ENCODE peak calls at places on chromosomes 2 and 18, in nine cellular contexts. One of them, this sample, is unnamed.

GRCh38 chr2:11430729-11431128 is 35.2 kb downstream of the E2F6 start:
- DNase-seq in endothelial cell of umbilical vein: no peak
- DNase-seq in AG20443: no peak
- DNase-seq in SJSA1: no peak
- DNase-seq in aorta: no peak
- DNase-seq in stimulated activated naive B cell treated with anti-CD40 and anti-IgM and Interleukin-4, amounts not matched to agents 10 μg/mL and 1 μg/mL and 100 μg/mL, for 72 hours: no peak
- DNase-seq in DMS79: peak
- DNase-seq in tibial nerve: no peak
- DNase-seq in iris pigment epithelial cell: no peak
- DNase-seq in this sample: no peak

GRCh38 chr2:61993422-61994024 is 88.0 kb downstream of the COMMD1 start:
- DNase-seq in stimulated activated naive B cell treated with anti-CD40 and anti-IgM and Interleukin-4, amounts not matched to agents 10 μg/mL and 1 μg/mL and 100 μg/mL, for 72 hours: no peak
- DNase-seq in aorta: no peak
- DNase-seq in DMS79: peak
- DNase-seq in AG20443: peak
- DNase-seq in SJSA1: no peak
- DNase-seq in endothelial cell of umbilical vein: peak
- DNase-seq in tibial nerve: no peak
- DNase-seq in iris pigment epithelial cell: peak
- DNase-seq in this sample: peak

GRCh38 chr2:15120578-15120977 is 440.6 kb downstream of the NBAS start:
- DNase-seq in SJSA1: no peak
- DNase-seq in stimulated activated naive B cell treated with anti-CD40 and anti-IgM and Interleukin-4, amounts not matched to agents 10 μg/mL and 1 μg/mL and 100 μg/mL, for 72 hours: no peak
- DNase-seq in endothelial cell of umbilical vein: no peak
- DNase-seq in DMS79: no peak
- DNase-seq in aorta: no peak
- DNase-seq in iris pigment epithelial cell: no peak
- DNase-seq in AG20443: no peak
- DNase-seq in tibial nerve: no peak
- DNase-seq in this sample: no peak

GRCh38 chr2:182668671-182669070 is 47.4 kb upstream of the DNAJC10 start:
- DNase-seq in iris pigment epithelial cell: peak
- DNase-seq in endothelial cell of umbilical vein: peak
- DNase-seq in DMS79: peak
- DNase-seq in AG20443: no peak
- DNase-seq in tibial nerve: no peak
- DNase-seq in SJSA1: no peak
- DNase-seq in aorta: no peak
- DNase-seq in stimulated activated naive B cell treated with anti-CD40 and anti-IgM and Interleukin-4, amounts not matched to agents 10 μg/mL and 1 μg/mL and 100 μg/mL, for 72 hours: no peak
- DNase-seq in this sample: peak

GRCh38 chr18:24762417-24762816 is 302.0 kb downstream of the HRH4 start:
- DNase-seq in SJSA1: no peak
- DNase-seq in tibial nerve: no peak
- DNase-seq in iris pigment epithelial cell: no peak
- DNase-seq in endothelial cell of umbilical vein: no peak
- DNase-seq in AG20443: no peak
- DNase-seq in aorta: no peak
- DNase-seq in stimulated activated naive B cell treated with anti-CD40 and anti-IgM and Interleukin-4, amounts not matched to agents 10 μg/mL and 1 μg/mL and 100 μg/mL, for 72 hours: no peak
- DNase-seq in DMS79: no peak
- DNase-seq in this sample: no peak

GRCh38 chr2:240249423-240250149 is 109.1 kb upstream of the OTOS start:
- DNase-seq in DMS79: peak
- DNase-seq in tibial nerve: no peak
- DNase-seq in iris pigment epithelial cell: no peak
- DNase-seq in AG20443: peak
- DNase-seq in stimulated activated naive B cell treated with anti-CD40 and anti-IgM and Interleukin-4, amounts not matched to agents 10 μg/mL and 1 μg/mL and 100 μg/mL, for 72 hours: no peak
- DNase-seq in SJSA1: no peak
- DNase-seq in aorta: no peak
- DNase-seq in endothelial cell of umbilical vein: no peak
- DNase-seq in this sample: no peak

GRCh38 chr2:143482761-143483160 is 353.5 kb downstream of the ARHGAP15 start:
- DNase-seq in stimulated activated naive B cell treated with anti-CD40 and anti-IgM and Interleukin-4, amounts not matched to agents 10 μg/mL and 1 μg/mL and 100 μg/mL, for 72 hours: no peak
- DNase-seq in AG20443: no peak
- DNase-seq in DMS79: no peak
- DNase-seq in aorta: no peak
- DNase-seq in SJSA1: no peak
- DNase-seq in iris pigment epithelial cell: no peak
- DNase-seq in endothelial cell of umbilical vein: peak
- DNase-seq in tibial nerve: no peak
- DNase-seq in this sample: no peak

GRCh38 chr2:237558918-237559645 is 7.3 kb upstream of the PRLH start:
- DNase-seq in DMS79: peak
- DNase-seq in aorta: peak
- DNase-seq in stimulated activated naive B cell treated with anti-CD40 and anti-IgM and Interleukin-4, amounts not matched to agents 10 μg/mL and 1 μg/mL and 100 μg/mL, for 72 hours: no peak
- DNase-seq in endothelial cell of umbilical vein: no peak
- DNase-seq in iris pigment epithelial cell: peak
- DNase-seq in SJSA1: no peak
- DNase-seq in AG20443: peak
- DNase-seq in tibial nerve: peak
- DNase-seq in this sample: no peak

GRCh38 chr18:13279181-13280065 is 60.9 kb downstream of the LDLRAD4 start:
- DNase-seq in aorta: peak
- DNase-seq in tibial nerve: no peak
- DNase-seq in SJSA1: no peak
- DNase-seq in stimulated activated naive B cell treated with anti-CD40 and anti-IgM and Interleukin-4, amounts not matched to agents 10 μg/mL and 1 μg/mL and 100 μg/mL, for 72 hours: no peak
- DNase-seq in iris pigment epithelial cell: no peak
- DNase-seq in endothelial cell of umbilical vein: no peak
- DNase-seq in AG20443: no peak
- DNase-seq in DMS79: no peak
- DNase-seq in this sample: no peak

GRCh38 chr18:79755496-79756142 is 42.1 kb upstream of the KCNG2 start:
- DNase-seq in iris pigment epithelial cell: no peak
- DNase-seq in AG20443: no peak
- DNase-seq in tibial nerve: no peak
- DNase-seq in SJSA1: no peak
- DNase-seq in DMS79: no peak
- DNase-seq in aorta: peak
- DNase-seq in stimulated activated naive B cell treated with anti-CD40 and anti-IgM and Interleukin-4, amounts not matched to agents 10 μg/mL and 1 μg/mL and 100 μg/mL, for 72 hours: no peak
- DNase-seq in endothelial cell of umbilical vein: no peak
- DNase-seq in this sample: no peak

GRCh38 chr18:59015531-59016152 is 124.0 kb upstream of the SEC11C start:
- DNase-seq in tibial nerve: no peak
- DNase-seq in endothelial cell of umbilical vein: no peak
- DNase-seq in aorta: no peak
- DNase-seq in stimulated activated naive B cell treated with anti-CD40 and anti-IgM and Interleukin-4, amounts not matched to agents 10 μg/mL and 1 μg/mL and 100 μg/mL, for 72 hours: no peak
- DNase-seq in DMS79: no peak
- DNase-seq in iris pigment epithelial cell: no peak
- DNase-seq in SJSA1: no peak
- DNase-seq in AG20443: no peak
- DNase-seq in this sample: no peak

GRCh38 chr2:124572953-124573634 is 548.0 kb downstream of the CNTNAP5 start:
- DNase-seq in stimulated activated naive B cell treated with anti-CD40 and anti-IgM and Interleukin-4, amounts not matched to agents 10 μg/mL and 1 μg/mL and 100 μg/mL, for 72 hours: no peak
- DNase-seq in AG20443: no peak
- DNase-seq in endothelial cell of umbilical vein: no peak
- DNase-seq in SJSA1: no peak
- DNase-seq in DMS79: peak
- DNase-seq in aorta: no peak
- DNase-seq in iris pigment epithelial cell: no peak
- DNase-seq in tibial nerve: no peak
- DNase-seq in this sample: no peak

GRCh38 chr2:227759411-227760113 is 13.9 kb downstream of the SCYGR8 start:
- DNase-seq in AG20443: no peak
- DNase-seq in iris pigment epithelial cell: peak
- DNase-seq in tibial nerve: no peak
- DNase-seq in SJSA1: no peak
- DNase-seq in aorta: no peak
- DNase-seq in DMS79: no peak
- DNase-seq in endothelial cell of umbilical vein: no peak
- DNase-seq in stimulated activated naive B cell treated with anti-CD40 and anti-IgM and Interleukin-4, amounts not matched to agents 10 μg/mL and 1 μg/mL and 100 μg/mL, for 72 hours: no peak
- DNase-seq in this sample: no peak

GRCh38 chr18:52343731-52344340 is 3.8 kb downstream of the DCC start:
- DNase-seq in tibial nerve: no peak
- DNase-seq in aorta: no peak
- DNase-seq in AG20443: no peak
- DNase-seq in iris pigment epithelial cell: no peak
- DNase-seq in DMS79: no peak
- DNase-seq in endothelial cell of umbilical vein: no peak
- DNase-seq in SJSA1: no peak
- DNase-seq in stimulated activated naive B cell treated with anti-CD40 and anti-IgM and Interleukin-4, amounts not matched to agents 10 μg/mL and 1 μg/mL and 100 μg/mL, for 72 hours: no peak
- DNase-seq in this sample: no peak

GRCh38 chr2:11395971-11396689 is 51.7 kb upstream of the ROCK2 start:
- DNase-seq in AG20443: no peak
- DNase-seq in tibial nerve: no peak
- DNase-seq in iris pigment epithelial cell: no peak
- DNase-seq in aorta: no peak
- DNase-seq in endothelial cell of umbilical vein: no peak
- DNase-seq in stimulated activated naive B cell treated with anti-CD40 and anti-IgM and Interleukin-4, amounts not matched to agents 10 μg/mL and 1 μg/mL and 100 μg/mL, for 72 hours: no peak
- DNase-seq in DMS79: no peak
- DNase-seq in SJSA1: no peak
- DNase-seq in this sample: peak

GRCh38 chr2:109238580-109238979 is 109.6 kb downstream of the SH3RF3 start:
- DNase-seq in aorta: peak
- DNase-seq in iris pigment epithelial cell: peak
- DNase-seq in DMS79: no peak
- DNase-seq in tibial nerve: no peak
- DNase-seq in endothelial cell of umbilical vein: peak
- DNase-seq in SJSA1: peak
- DNase-seq in stimulated activated naive B cell treated with anti-CD40 and anti-IgM and Interleukin-4, amounts not matched to agents 10 μg/mL and 1 μg/mL and 100 μg/mL, for 72 hours: peak
- DNase-seq in AG20443: peak
- DNase-seq in this sample: peak

GRCh38 chr2:119402645-119403560 is 28.8 kb upstream of the TMEM37 start:
- DNase-seq in DMS79: no peak
- DNase-seq in iris pigment epithelial cell: no peak
- DNase-seq in SJSA1: no peak
- DNase-seq in tibial nerve: no peak
- DNase-seq in AG20443: no peak
- DNase-seq in stimulated activated naive B cell treated with anti-CD40 and anti-IgM and Interleukin-4, amounts not matched to agents 10 μg/mL and 1 μg/mL and 100 μg/mL, for 72 hours: no peak
- DNase-seq in endothelial cell of umbilical vein: no peak
- DNase-seq in aorta: no peak
- DNase-seq in this sample: no peak

GRCh38 chr2:75375646-75376582 is 176.6 kb upstream of the TACR1 start:
- DNase-seq in stimulated activated naive B cell treated with anti-CD40 and anti-IgM and Interleukin-4, amounts not matched to agents 10 μg/mL and 1 μg/mL and 100 μg/mL, for 72 hours: no peak
- DNase-seq in tibial nerve: no peak
- DNase-seq in AG20443: peak
- DNase-seq in aorta: no peak
- DNase-seq in endothelial cell of umbilical vein: no peak
- DNase-seq in DMS79: no peak
- DNase-seq in iris pigment epithelial cell: peak
- DNase-seq in SJSA1: no peak
- DNase-seq in this sample: no peak

GRCh38 chr2:73839653-73840411 is 11.1 kb downstream of the STAMBP start:
- DNase-seq in endothelial cell of umbilical vein: no peak
- DNase-seq in tibial nerve: no peak
- DNase-seq in DMS79: no peak
- DNase-seq in SJSA1: no peak
- DNase-seq in iris pigment epithelial cell: no peak
- DNase-seq in stimulated activated naive B cell treated with anti-CD40 and anti-IgM and Interleukin-4, amounts not matched to agents 10 μg/mL and 1 μg/mL and 100 μg/mL, for 72 hours: no peak
- DNase-seq in AG20443: no peak
- DNase-seq in aorta: no peak
- DNase-seq in this sample: no peak

GRCh38 chr18:47550611-47551010 is 299.2 kb upstream of the SKOR2 start:
- DNase-seq in endothelial cell of umbilical vein: no peak
- DNase-seq in iris pigment epithelial cell: no peak
- DNase-seq in DMS79: no peak
- DNase-seq in tibial nerve: no peak
- DNase-seq in aorta: no peak
- DNase-seq in stimulated activated naive B cell treated with anti-CD40 and anti-IgM and Interleukin-4, amounts not matched to agents 10 μg/mL and 1 μg/mL and 100 μg/mL, for 72 hours: no peak
- DNase-seq in AG20443: no peak
- DNase-seq in SJSA1: no peak
- DNase-seq in this sample: no peak

GRCh38 chr2:119389615-119390306 is 23.0 kb downstream of the DBI start:
- DNase-seq in DMS79: no peak
- DNase-seq in AG20443: no peak
- DNase-seq in SJSA1: no peak
- DNase-seq in endothelial cell of umbilical vein: no peak
- DNase-seq in stimulated activated naive B cell treated with anti-CD40 and anti-IgM and Interleukin-4, amounts not matched to agents 10 μg/mL and 1 μg/mL and 100 μg/mL, for 72 hours: no peak
- DNase-seq in tibial nerve: peak
- DNase-seq in iris pigment epithelial cell: peak
- DNase-seq in aorta: peak
- DNase-seq in this sample: no peak

GRCh38 chr2:27182346-27182745 is 29.5 kb upstream of the ATRAID start:
- DNase-seq in stimulated activated naive B cell treated with anti-CD40 and anti-IgM and Interleukin-4, amounts not matched to agents 10 μg/mL and 1 μg/mL and 100 μg/mL, for 72 hours: no peak
- DNase-seq in DMS79: no peak
- DNase-seq in iris pigment epithelial cell: peak
- DNase-seq in AG20443: peak
- DNase-seq in aorta: no peak
- DNase-seq in endothelial cell of umbilical vein: no peak
- DNase-seq in tibial nerve: no peak
- DNase-seq in SJSA1: peak
- DNase-seq in this sample: no peak

GRCh38 chr2:105712981-105713596 is 31.6 kb upstream of the NCK2 start:
- DNase-seq in tibial nerve: no peak
- DNase-seq in aorta: no peak
- DNase-seq in AG20443: peak
- DNase-seq in stimulated activated naive B cell treated with anti-CD40 and anti-IgM and Interleukin-4, amounts not matched to agents 10 μg/mL and 1 μg/mL and 100 μg/mL, for 72 hours: no peak
- DNase-seq in DMS79: no peak
- DNase-seq in endothelial cell of umbilical vein: no peak
- DNase-seq in SJSA1: peak
- DNase-seq in iris pigment epithelial cell: peak
- DNase-seq in this sample: no peak